ENCODE peak calls at places on chromosomes 11 and 22, in six cellular contexts. One of them, this sample, is unnamed.

GRCh38 chr11:86795962-86796361 is 4.4 kb upstream of the PRSS23 start:
- DNase-seq in left ventricle myocardium inferior: no peak
- DNase-seq in ovary: no peak
- DNase-seq in endodermal cell: no peak
- DNase-seq in HL-60: no peak
- DNase-seq in esophagus squamous epithelium: no peak
- DNase-seq in this sample: no peak

GRCh38 chr22:40533712-40534378 is 102.7 kb downstream of the MRTFA start:
- DNase-seq in HL-60: peak
- DNase-seq in ovary: no peak
- DNase-seq in esophagus squamous epithelium: no peak
- DNase-seq in endodermal cell: no peak
- DNase-seq in left ventricle myocardium inferior: no peak
- DNase-seq in this sample: no peak

GRCh38 chr11:62390727-62391126 is 28.1 kb upstream of the SCGB1A1 start:
- DNase-seq in esophagus squamous epithelium: no peak
- DNase-seq in endodermal cell: no peak
- DNase-seq in HL-60: no peak
- DNase-seq in ovary: no peak
- DNase-seq in left ventricle myocardium inferior: no peak
- DNase-seq in this sample: no peak

GRCh38 chr22:44092636-44093220 is 68.6 kb downstream of the PARVB start:
- DNase-seq in HL-60: no peak
- DNase-seq in esophagus squamous epithelium: no peak
- DNase-seq in left ventricle myocardium inferior: no peak
- DNase-seq in endodermal cell: no peak
- DNase-seq in ovary: no peak
- DNase-seq in this sample: no peak

GRCh38 chr11:42311944-42312343 is 852.5 kb upstream of the LRRC4C start:
- DNase-seq in endodermal cell: no peak
- DNase-seq in left ventricle myocardium inferior: no peak
- DNase-seq in HL-60: no peak
- DNase-seq in esophagus squamous epithelium: no peak
- DNase-seq in ovary: no peak
- DNase-seq in this sample: no peak

GRCh38 chr11:112172362-112172994 is 2.8 kb upstream of the BCO2 start:
- DNase-seq in endodermal cell: no peak
- DNase-seq in esophagus squamous epithelium: no peak
- DNase-seq in HL-60: no peak
- DNase-seq in ovary: no peak
- DNase-seq in left ventricle myocardium inferior: no peak
- DNase-seq in this sample: no peak

GRCh38 chr11:77202941-77203900 is 75.2 kb downstream of the MYO7A start:
- DNase-seq in ovary: no peak
- DNase-seq in HL-60: no peak
- DNase-seq in left ventricle myocardium inferior: no peak
- DNase-seq in endodermal cell: no peak
- DNase-seq in esophagus squamous epithelium: no peak
- DNase-seq in this sample: no peak

GRCh38 chr11:65525659-65526480 is 987 bp downstream of the SCYL1 start:
- DNase-seq in esophagus squamous epithelium: no peak
- DNase-seq in endodermal cell: no peak
- DNase-seq in HL-60: no peak
- DNase-seq in left ventricle myocardium inferior: no peak
- DNase-seq in ovary: peak
- DNase-seq in this sample: no peak

GRCh38 chr11:130911306-130911705 is 5.0 kb downstream of the SNX19 start:
- DNase-seq in endodermal cell: no peak
- DNase-seq in left ventricle myocardium inferior: no peak
- DNase-seq in HL-60: no peak
- DNase-seq in ovary: no peak
- DNase-seq in esophagus squamous epithelium: no peak
- DNase-seq in this sample: no peak

GRCh38 chr11:63779044-63779443 is 10.5 kb upstream of the ZFTA start:
- DNase-seq in esophagus squamous epithelium: no peak
- DNase-seq in HL-60: no peak
- DNase-seq in left ventricle myocardium inferior: no peak
- DNase-seq in ovary: no peak
- DNase-seq in endodermal cell: no peak
- DNase-seq in this sample: no peak

GRCh38 chr22:20566420-20567260 is 59.2 kb downstream of the MED15 start:
- DNase-seq in esophagus squamous epithelium: no peak
- DNase-seq in HL-60: no peak
- DNase-seq in left ventricle myocardium inferior: peak
- DNase-seq in ovary: peak
- DNase-seq in endodermal cell: no peak
- DNase-seq in this sample: peak

GRCh38 chr11:104129138-104129537 is 34.8 kb downstream of the PDGFD start:
- DNase-seq in HL-60: no peak
- DNase-seq in left ventricle myocardium inferior: no peak
- DNase-seq in esophagus squamous epithelium: no peak
- DNase-seq in endodermal cell: no peak
- DNase-seq in ovary: no peak
- DNase-seq in this sample: no peak

GRCh38 chr22:23682827-23683355 is 7.9 kb upstream of the RGL4 start:
- DNase-seq in left ventricle myocardium inferior: no peak
- DNase-seq in ovary: no peak
- DNase-seq in HL-60: no peak
- DNase-seq in esophagus squamous epithelium: no peak
- DNase-seq in endodermal cell: no peak
- DNase-seq in this sample: no peak

GRCh38 chr11:117230981-117231636 is 764 bp downstream of the PCSK7 start:
- DNase-seq in esophagus squamous epithelium: no peak
- DNase-seq in left ventricle myocardium inferior: no peak
- DNase-seq in ovary: no peak
- DNase-seq in endodermal cell: no peak
- DNase-seq in HL-60: no peak
- DNase-seq in this sample: no peak

GRCh38 chr11:102983491-102983890 is 28.0 kb upstream of the MMP13 start:
- DNase-seq in endodermal cell: no peak
- DNase-seq in ovary: no peak
- DNase-seq in esophagus squamous epithelium: no peak
- DNase-seq in HL-60: no peak
- DNase-seq in left ventricle myocardium inferior: no peak
- DNase-seq in this sample: no peak

GRCh38 chr11:117519170-117519569 is 191.5 kb downstream of the CEP164 start:
- DNase-seq in esophagus squamous epithelium: no peak
- DNase-seq in ovary: no peak
- DNase-seq in HL-60: no peak
- DNase-seq in left ventricle myocardium inferior: no peak
- DNase-seq in endodermal cell: no peak
- DNase-seq in this sample: no peak

GRCh38 chr11:116126540-116126939 is 622.3 kb upstream of the CADM1 start:
- DNase-seq in left ventricle myocardium inferior: no peak
- DNase-seq in ovary: no peak
- DNase-seq in endodermal cell: no peak
- DNase-seq in HL-60: no peak
- DNase-seq in esophagus squamous epithelium: no peak
- DNase-seq in this sample: peak

GRCh38 chr11:440065-441042 is 1.5 kb downstream of the ANO9 start:
- DNase-seq in endodermal cell: no peak
- DNase-seq in ovary: no peak
- DNase-seq in HL-60: no peak
- DNase-seq in esophagus squamous epithelium: no peak
- DNase-seq in left ventricle myocardium inferior: no peak
- DNase-seq in this sample: no peak
- TF ChIP-seq CTCF in endodermal cell: peak
- TF ChIP-seq CTCF in ovary: no peak
- TF ChIP-seq CTCF in HL-60: no peak
- TF ChIP-seq CTCF in esophagus squamous epithelium: no peak
- TF ChIP-seq CTCF in left ventricle myocardium inferior: peak
- TF ChIP-seq CTCF in this sample: no peak

GRCh38 chr22:37930270-37930951 is 23.0 kb downstream of the C22orf23 start:
- DNase-seq in esophagus squamous epithelium: no peak
- DNase-seq in left ventricle myocardium inferior: no peak
- DNase-seq in HL-60: no peak
- DNase-seq in ovary: no peak
- DNase-seq in endodermal cell: peak
- DNase-seq in this sample: no peak
- TF ChIP-seq CTCF in esophagus squamous epithelium: no peak
- TF ChIP-seq CTCF in left ventricle myocardium inferior: peak
- TF ChIP-seq CTCF in HL-60: no peak
- TF ChIP-seq CTCF in ovary: no peak
- TF ChIP-seq CTCF in endodermal cell: peak
- TF ChIP-seq CTCF in this sample: no peak

GRCh38 chr11:134863294-134863693 is 451.3 kb upstream of the B3GAT1 start:
- DNase-seq in left ventricle myocardium inferior: no peak
- DNase-seq in HL-60: no peak
- DNase-seq in esophagus squamous epithelium: no peak
- DNase-seq in ovary: no peak
- DNase-seq in endodermal cell: peak
- DNase-seq in this sample: peak

GRCh38 chr11:134862796-134863195 is 450.8 kb upstream of the B3GAT1 start:
- DNase-seq in endodermal cell: no peak
- DNase-seq in HL-60: no peak
- DNase-seq in ovary: no peak
- DNase-seq in esophagus squamous epithelium: no peak
- DNase-seq in left ventricle myocardium inferior: no peak
- DNase-seq in this sample: peak

GRCh38 chr11:134862168-134862567 is 450.1 kb upstream of the B3GAT1 start:
- DNase-seq in left ventricle myocardium inferior: no peak
- DNase-seq in ovary: no peak
- DNase-seq in HL-60: no peak
- DNase-seq in endodermal cell: no peak
- DNase-seq in esophagus squamous epithelium: no peak
- DNase-seq in this sample: no peak

GRCh38 chr11:134858783-134859480 is 446.9 kb upstream of the B3GAT1 start:
- DNase-seq in ovary: no peak
- DNase-seq in HL-60: no peak
- DNase-seq in left ventricle myocardium inferior: no peak
- DNase-seq in endodermal cell: peak
- DNase-seq in esophagus squamous epithelium: no peak
- DNase-seq in this sample: no peak

DNA sequence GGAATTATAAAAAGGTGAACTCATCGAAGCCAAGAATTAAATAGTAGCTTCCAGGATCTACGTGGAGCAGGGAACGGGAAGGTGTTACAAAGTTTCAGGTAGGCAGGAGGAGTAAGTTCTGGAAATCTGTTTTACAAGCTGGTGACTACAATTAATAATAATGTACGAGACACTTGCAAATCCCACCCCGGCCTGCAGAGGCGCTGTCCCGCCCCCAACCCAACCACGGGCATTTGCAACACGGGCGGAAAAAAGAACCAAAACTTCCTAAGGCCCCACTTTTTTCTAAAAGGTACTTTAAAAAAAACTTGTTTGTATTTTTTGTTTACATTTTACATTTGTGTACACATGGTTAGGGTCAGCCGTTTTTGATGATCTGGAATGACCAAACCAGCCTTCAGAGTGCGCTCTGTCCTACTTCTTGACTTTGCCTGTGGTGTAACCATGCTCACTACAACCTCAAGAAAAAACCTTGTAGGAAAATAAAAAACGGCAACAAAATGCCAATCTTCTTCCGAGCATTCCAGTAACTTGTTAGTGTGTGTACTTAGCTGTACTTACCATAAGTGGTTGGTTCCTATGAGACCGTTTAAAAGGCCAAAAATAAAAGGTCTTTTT is 449.6 kb upstream of the B3GAT1 start:
- DNase-seq in endodermal cell: no peak
- DNase-seq in esophagus squamous epithelium: no peak
- DNase-seq in ovary: no peak
- DNase-seq in HL-60: no peak
- DNase-seq in left ventricle myocardium inferior: no peak
- DNase-seq in this sample: peak
- TF ChIP-seq CTCF in endodermal cell: peak
- TF ChIP-seq CTCF in esophagus squamous epithelium: no peak
- TF ChIP-seq CTCF in ovary: no peak
- TF ChIP-seq CTCF in HL-60: peak
- TF ChIP-seq CTCF in left ventricle myocardium inferior: no peak
- TF ChIP-seq CTCF in this sample: no peak

GRCh38 chr11:28383471-28383870 is 275.3 kb downstream of the METTL15 start:
- DNase-seq in left ventricle myocardium inferior: no peak
- DNase-seq in endodermal cell: no peak
- DNase-seq in esophagus squamous epithelium: no peak
- DNase-seq in ovary: no peak
- DNase-seq in HL-60: no peak
- DNase-seq in this sample: no peak
- TF ChIP-seq CTCF in left ventricle myocardium inferior: no peak
- TF ChIP-seq CTCF in endodermal cell: no peak
- TF ChIP-seq CTCF in esophagus squamous epithelium: no peak
- TF ChIP-seq CTCF in ovary: no peak
- TF ChIP-seq CTCF in HL-60: no peak
- TF ChIP-seq CTCF in this sample: no peak

GRCh38 chr11:5600374-5600851 is 4.0 kb downstream of the TRIM6 start:
- DNase-seq in left ventricle myocardium inferior: peak
- DNase-seq in ovary: peak
- DNase-seq in esophagus squamous epithelium: no peak
- DNase-seq in endodermal cell: peak
- DNase-seq in HL-60: peak
- DNase-seq in this sample: peak
- TF ChIP-seq CTCF in left ventricle myocardium inferior: peak
- TF ChIP-seq CTCF in ovary: peak
- TF ChIP-seq CTCF in esophagus squamous epithelium: no peak
- TF ChIP-seq CTCF in endodermal cell: peak
- TF ChIP-seq CTCF in HL-60: peak
- TF ChIP-seq CTCF in this sample: no peak

DNA sequence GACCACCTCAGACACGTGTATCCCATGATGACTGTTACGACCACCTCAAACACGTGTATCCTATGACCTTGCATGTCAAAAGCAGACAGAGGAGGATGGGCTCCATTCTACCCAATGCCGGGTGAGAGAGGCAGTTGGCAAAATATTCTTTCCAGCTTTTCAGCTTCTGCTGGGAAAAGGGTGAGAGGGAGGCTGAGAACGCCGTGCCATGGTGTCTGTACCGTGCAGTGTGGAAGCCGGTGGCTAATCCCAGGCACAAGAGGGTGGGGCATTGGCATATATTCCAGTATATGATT is 1478.4 kb downstream of the TBC1D22A start:
- DNase-seq in esophagus squamous epithelium: no peak
- DNase-seq in ovary: no peak
- DNase-seq in HL-60: no peak
- DNase-seq in endodermal cell: no peak
- DNase-seq in left ventricle myocardium inferior: no peak
- DNase-seq in this sample: no peak
- TF ChIP-seq CTCF in esophagus squamous epithelium: no peak
- TF ChIP-seq CTCF in ovary: no peak
- TF ChIP-seq CTCF in HL-60: no peak
- TF ChIP-seq CTCF in endodermal cell: no peak
- TF ChIP-seq CTCF in left ventricle myocardium inferior: no peak
- TF ChIP-seq CTCF in this sample: no peak